ENCODE peak calls at places on chromosomes 5 and 9, in nine cellular contexts. U is T follicular helper cell; F is activated CD4-positive, alpha-beta T cell treated with anti-CD3 and anti-CD28 coated beads, Interleukin-2, amount 50 U/mL, for 4 hours; Q is IMR-90; X is epithelial cell of prostate; H is HAP-1; R is stimulated activated CD4-positive, alpha-beta T cell treated with anti-CD3 and anti-CD28 coated beads, TNF-alpha, amount 100 ng/mL, for 4 hours; D is colonic mucosa; T is HFFc6. O is an unnamed sample.

GRCh38 chr9:135179976-135180375 is 92.5 kb downstream of the OLFM1 start:
- DNase-seq in H (no peak), U (no peak), F (no peak), T (no peak), R (no peak), D (no peak), X (no peak), Q (no peak), O (no peak)

GRCh38 chr9:130110596-130111021 is 56.9 kb downstream of the GPR107 start:
- DNase-seq in D (no peak), Q (peak), H (no peak), R (no peak), F (no peak), T (peak), X (no peak), U (no peak), O (no peak)

GRCh38 chr9:133686642-133687575 is 50.7 kb downstream of the DBH start:
- DNase-seq in X (no peak), R (no peak), F (no peak), T (no peak), Q (no peak), U (no peak), D (no peak), H (no peak), O (no peak)

GRCh38 chr5:14008819-14009311 is 64.4 kb upstream of the DNAH5 start:
- DNase-seq in Q (peak), X (peak), R (no peak), H (no peak), T (no peak), F (no peak), D (no peak), U (no peak), O (peak)

GRCh38 chr9:93054758-93055704 is 3.5 kb upstream of the SUSD3 start:
- DNase-seq in F (no peak), X (no peak), D (no peak), H (no peak), T (no peak), R (no peak), Q (no peak), U (no peak), O (no peak)

GRCh38 chr9:108142504-108143201 is 653.1 kb upstream of the KLF4 start:
- DNase-seq in X (no peak), H (no peak), U (no peak), F (no peak), Q (peak), R (no peak), T (peak), D (peak), O (peak)

GRCh38 chr9:132311978-132312377 is 42.8 kb downstream of the SETX start:
- DNase-seq in R (no peak), H (no peak), F (no peak), T (no peak), D (no peak), Q (peak), U (no peak), X (no peak), O (no peak)

GRCh38 chr9:95947118-95947517 is 71.6 kb downstream of the ERCC6L2 start:
- DNase-seq in T (no peak), F (no peak), R (no peak), U (no peak), H (no peak), Q (no peak), D (no peak), X (no peak), O (no peak)

GRCh38 chr5:2752059-2752874 is 790 bp upstream of the IRX2 start:
- DNase-seq in R (no peak), T (peak), U (no peak), F (no peak), D (no peak), H (peak), X (no peak), Q (no peak), O (no peak)

GRCh38 chr5:170144286-170145023 is 38.8 kb downstream of the FOXI1 start:
- DNase-seq in D (no peak), U (no peak), R (no peak), F (no peak), T (no peak), X (no peak), H (no peak), Q (no peak), O (no peak)

GRCh38 chr5:167985373-167985772 is 306.1 kb upstream of the WWC1 start:
- DNase-seq in T (no peak), R (no peak), D (no peak), U (no peak), X (no peak), Q (no peak), F (no peak), H (no peak), O (no peak)

GRCh38 chr5:40801771-40802562 is 3.8 kb upstream of the PRKAA1 start:
- DNase-seq in X (no peak), T (no peak), U (no peak), D (no peak), H (no peak), Q (no peak), F (no peak), R (no peak), O (no peak)